ENCODE peak calls at places on chromosomes 2 and 18, in nine cellular contexts. L is uterus, A is small intestine, X is right lobe of liver, Q is aorta, S is hepatocyte, R is breast epithelium, Y is pancreas, V is Karpas-422. J is an unnamed sample. For H3K4me1, the result is how much of the 10 kb centered on the place peaks cover.

GRCh38 chr18:66495844-66496243 is 108.0 kb downstream of the CDH19 start:
- DNase-seq in A (peak), R (no peak), Y (peak), X (peak), Q (no peak), L (no peak), V (peak), S (peak), J (peak)

GRCh38 chr2:60496475-60496874 is 57.0 kb downstream of the BCL11A start:
- DNase-seq in X (no peak), R (no peak), A (no peak), S (no peak), Y (no peak), L (no peak), V (no peak), Q (no peak), J (no peak)

GRCh38 chr2:27320958-27321543 is 1.8 kb downstream of the MPV17 start:
- DNase-seq in Y (peak), R (peak), S (peak), X (peak), L (peak), Q (peak), A (peak), V (no peak), J (peak)

GRCh38 chr18:47983946-47984345 is 53.5 kb upstream of the SMAD2 start:
- DNase-seq in L (no peak), Q (no peak), Y (no peak), V (peak), A (no peak), X (no peak), S (no peak), R (no peak), J (no peak)

GRCh38 chr2:119430023-119430498 is 1.6 kb upstream of the TMEM37 start:
- DNase-seq in X (no peak), L (no peak), R (no peak), Q (no peak), S (no peak), A (no peak), Y (no peak), V (no peak), J (no peak)

GRCh38 chr2:96325038-96325883 is at the start of gene ITPRIPL1:
- DNase-seq in R (no peak), S (peak), V (peak), Y (no peak), L (no peak), X (peak), Q (no peak), A (no peak), J (no peak)

GRCh38 chr18:78611869-78612268 is 367.7 kb upstream of the SALL3 start:
- DNase-seq in V (no peak), A (no peak), L (no peak), R (no peak), Y (no peak), Q (no peak), S (no peak), X (no peak), J (no peak)

GRCh38 chr2:202566286-202566685 is 68.5 kb upstream of the FAM117B start:
- DNase-seq in L (no peak), Y (no peak), A (no peak), X (no peak), Q (no peak), V (no peak), S (no peak), R (no peak), J (no peak)

GRCh38 chr2:217254111-217254510 is 394.2 kb upstream of the TNP1 start:
- DNase-seq in S (no peak), R (no peak), X (no peak), Q (no peak), V (no peak), A (no peak), L (no peak), Y (no peak), J (no peak)

GRCh38 chr2:3483986-3484960 is 35.1 kb downstream of the ADI1 start:
- DNase-seq in Q (no peak), X (no peak), A (no peak), Y (no peak), V (no peak), L (no peak), R (peak), S (no peak), J (no peak)

GRCh38 chr2:20986540-20986939 is 57.3 kb downstream of the APOB start:
- DNase-seq in R (no peak), S (no peak), L (peak), A (no peak), V (no peak), Y (no peak), Q (no peak), X (no peak), J (no peak)

GRCh38 chr2:120647487-120647886 is 88.2 kb upstream of the GLI2 start:
- DNase-seq in S (no peak), V (no peak), X (no peak), A (no peak), Q (no peak), R (no peak), Y (no peak), L (no peak), J (no peak)

GRCh38 chr2:172836386-172837200 is 100.9 kb downstream of the RAPGEF4 start:
- DNase-seq in A (peak), Q (no peak), S (no peak), V (no peak), Y (no peak), X (no peak), L (peak), R (no peak), J (peak)

GRCh38 chr2:189267925-189268579 is 88.5 kb upstream of the COL5A2 start:
- DNase-seq in V (no peak), L (no peak), Y (no peak), Q (no peak), S (no peak), A (no peak), X (no peak), R (no peak), J (no peak)

GRCh38 chr2:212752730-212753351 is 214.2 kb upstream of the ERBB4 start:
- DNase-seq in L (no peak), Q (no peak), A (no peak), V (no peak), Y (no peak), S (no peak), X (no peak), R (no peak), J (no peak)

DNA sequence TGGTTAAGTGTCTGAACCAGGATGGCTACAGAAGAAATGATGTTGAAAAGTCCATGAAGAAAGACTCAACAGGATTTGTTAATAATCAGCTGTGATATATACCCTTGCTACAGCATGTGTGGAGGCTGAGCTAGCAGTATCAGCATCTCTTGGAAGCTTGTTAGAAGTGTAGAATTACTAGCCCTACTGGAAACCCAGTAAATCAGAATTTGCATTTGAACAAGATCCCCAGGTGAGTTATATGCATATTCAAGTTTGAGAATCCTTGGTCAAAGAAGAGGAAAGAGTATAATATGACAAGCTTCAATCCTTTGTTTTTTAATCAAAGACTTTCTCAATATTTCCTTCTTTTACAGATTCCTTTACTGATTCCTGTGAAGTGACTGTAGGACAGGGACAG is 109.0 kb upstream of the KCNJ3 start:
- DNase-seq in V (no peak), X (no peak), S (no peak), R (no peak), Y (no peak), Q (no peak), L (no peak), A (no peak), J (no peak)
- H3K4me3 ChIP-seq in V (no peak), X (no peak), S (no peak), R (no peak), Y (no peak), Q (no peak), L (no peak), A (no peak), J (no peak)

DNA sequence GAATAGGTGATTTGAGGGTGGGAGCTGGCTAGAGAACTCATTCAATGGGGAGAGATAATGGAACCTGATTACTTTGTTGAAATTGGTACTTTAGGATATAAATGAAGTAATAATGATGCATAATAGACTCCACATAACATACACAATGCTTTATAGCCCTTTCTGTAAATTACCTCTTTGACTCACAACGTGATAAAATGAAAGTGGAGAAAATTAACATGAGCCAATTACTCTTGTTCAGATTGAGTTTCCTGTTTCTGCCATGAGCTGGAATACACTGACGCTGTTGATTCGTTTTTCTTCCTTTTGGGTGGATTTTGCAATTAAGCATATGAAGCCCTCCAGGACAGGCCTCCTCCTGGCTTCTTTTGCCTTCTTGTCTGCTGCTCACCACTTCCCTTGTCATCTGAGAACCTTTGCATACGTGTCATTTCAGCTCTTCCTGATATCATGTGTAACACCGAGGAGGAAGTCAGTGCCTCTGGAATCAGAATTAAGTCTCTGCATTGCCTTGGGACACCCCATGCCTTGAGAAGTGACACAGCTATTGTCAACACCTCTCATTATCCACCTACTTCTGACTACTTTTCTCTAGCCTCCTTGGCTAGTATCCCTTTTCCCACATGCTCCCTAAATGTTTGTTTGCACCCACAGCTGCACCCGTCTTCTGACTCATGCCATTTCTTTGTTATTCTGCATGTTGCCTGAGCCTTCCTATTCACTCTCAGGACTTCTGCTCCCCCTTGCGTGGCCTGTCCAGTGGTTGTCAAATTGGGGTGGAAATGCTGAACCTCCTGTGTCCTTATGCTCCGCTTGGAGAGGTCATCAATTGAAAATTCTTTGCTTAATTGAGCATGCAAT is 134.1 kb downstream of the FMNL2 start:
- DNase-seq in Y (no peak), Q (no peak), V (no peak), A (peak), L (no peak), R (no peak), X (no peak), S (no peak), J (no peak)
- H3K4me1 ChIP-seq in Y (under half), Q (under half), V (under half), A (under half), L (under half), R (under half), X (under half), S (half or more), J (half or more)

DNA sequence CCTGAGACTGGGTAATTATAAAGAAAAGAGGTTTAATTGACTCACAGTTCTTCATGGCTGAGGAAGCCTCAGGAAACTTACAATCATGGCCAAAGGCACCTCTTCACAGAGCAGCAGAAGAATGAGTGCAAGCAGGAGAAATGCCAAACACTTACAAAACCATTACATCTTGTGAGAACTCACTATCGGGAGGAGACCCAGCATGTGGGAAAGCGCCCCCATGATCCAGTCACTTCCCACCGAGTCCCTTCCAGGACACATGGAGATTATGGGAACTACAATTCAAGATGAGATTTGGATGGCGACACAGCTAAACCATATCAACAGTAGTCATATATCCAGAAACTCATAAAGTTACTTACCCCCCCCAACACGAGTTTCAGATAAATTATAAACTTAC is 28.6 kb downstream of the TLK1 start:
- DNase-seq in L (no peak), Y (no peak), V (no peak), X (no peak), A (no peak), Q (no peak), R (no peak), S (no peak), J (no peak)
- H3K4me3 ChIP-seq in L (no peak), Y (no peak), V (no peak), X (no peak), A (no peak), Q (no peak), R (no peak), S (no peak), J (no peak)

GRCh38 chr2:207144191-207144795 is 21.5 kb downstream of the KLF7 start:
- DNase-seq in L (no peak), S (no peak), Q (no peak), A (no peak), V (no peak), X (no peak), R (no peak), Y (no peak), J (no peak)
- H3K4me1 ChIP-seq in L (under half), S (under half), Q (under half), A (under half), V (under half), X (under half), R (under half), Y (under half), J (half or more)

DNA sequence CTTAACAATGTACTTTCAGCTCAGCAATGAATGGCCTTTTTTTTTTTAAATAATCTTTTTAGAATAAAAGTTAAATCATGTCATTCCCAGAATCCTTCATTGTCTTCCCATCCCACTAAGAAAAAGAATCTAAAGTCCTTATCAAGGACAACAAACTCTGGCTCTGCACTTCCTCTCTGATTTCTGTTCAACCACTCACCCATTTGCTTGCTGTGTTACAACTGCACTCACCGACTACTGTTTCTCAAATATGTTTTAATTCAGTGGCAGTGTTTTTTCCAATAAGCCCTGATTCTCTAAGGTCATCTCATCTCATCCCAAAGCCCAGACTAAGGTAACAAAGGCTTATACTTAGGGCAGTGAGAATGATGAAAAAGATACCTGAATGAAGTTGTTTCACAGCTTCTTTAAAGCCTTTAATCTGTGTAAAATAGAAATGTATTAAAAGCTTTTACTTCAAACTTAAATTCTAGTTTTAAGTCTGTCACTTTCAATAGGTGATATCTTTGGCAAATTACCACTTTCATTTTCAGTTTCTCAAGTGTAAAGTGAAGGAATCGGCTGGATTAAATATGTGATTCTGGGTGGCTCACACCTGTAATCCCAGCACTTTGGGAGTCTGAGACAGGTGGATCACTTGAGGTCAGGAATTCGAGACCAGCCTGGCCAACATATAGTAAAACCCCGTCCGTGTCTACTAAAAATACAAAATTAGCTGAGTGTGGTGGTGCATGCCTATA is 87.6 kb downstream of the RBBP8 start:
- DNase-seq in S (no peak), Y (no peak), X (no peak), V (no peak), R (no peak), A (peak), Q (no peak), L (no peak), J (no peak)
- H3K4me3 ChIP-seq in S (no peak), Y (no peak), X (no peak), V (no peak), R (no peak), A (no peak), Q (no peak), L (no peak), J (no peak)

J was measured in heart right ventricle.